ENCODE peak calls at places on chromosomes 16 and 17, in seven cellular contexts. S is mesendoderm, M is NT2/D1, K is endothelial cell of umbilical vein, P is neuronal stem cell, R is H9, O is neural progenitor cell. X is an unnamed sample.

GRCh38 chr17:7307686-7308624 is 527 bp downstream of the EIF5A start:
- DNase-seq in K (no peak), P (no peak), O (peak; percentile 55), M (no peak), R (peak; percentile 68), S (peak; percentile 56), X (peak; percentile 68)

GRCh38 chr17:17798573-17799255 is 38.1 kb downstream of the SREBF1 start:
- DNase-seq in S (no peak), K (no peak), R (no peak), P (no peak), M (no peak), O (no peak), X (no peak)

GRCh38 chr16:11665071-11665491 is 3.2 kb upstream of the SNN start:
- DNase-seq in P (no peak), R (peak; percentile 67), M (peak; percentile 46), S (no peak), K (no peak), O (peak; percentile 55), X (no peak)

GRCh38 chr16:56950455-56950854 is 11.3 kb upstream of the CETP start:
- DNase-seq in K (no peak), S (no peak), M (no peak), P (no peak), O (no peak), R (no peak), X (no peak)

GRCh38 chr16:83403751-83404150 is 404.0 kb upstream of the HSBP1 start:
- DNase-seq in M (no peak), R (no peak), K (no peak), S (no peak), O (no peak), P (no peak), X (peak; percentile 28)

GRCh38 chr17:7436556-7437368 is 1.5 kb downstream of the TMEM102 start:
- DNase-seq in S (peak; percentile 95), K (peak; percentile 81), P (peak; percentile 83), O (peak; percentile 96), R (peak; percentile 94), M (peak; percentile 63), X (peak; percentile 91)

GRCh38 chr17:41049110-41049509 is 2.0 kb upstream of the KRTAP2-1 start:
- DNase-seq in M (no peak), K (no peak), S (no peak), O (no peak), R (no peak), P (no peak), X (peak; percentile 68)

GRCh38 chr17:4950075-4950756 is 703 bp upstream of the ENO3 start:
- DNase-seq in S (peak; percentile 71), R (peak; percentile 78), O (peak; percentile 72), K (peak; percentile 38), P (no peak), M (no peak), X (no peak)

GRCh38 chr16:8797364-8798173 is at the start of the genes PMM2 and TMEM186:
- DNase-seq in P (peak; percentile 91), O (peak; percentile 97), K (peak; percentile 98), S (peak; percentile 98), M (peak; percentile 95), R (peak; percentile 97), X (peak; percentile 98)

GRCh38 chr16:30183961-30184429 is 593 bp downstream of the CORO1A start:
- DNase-seq in K (no peak), M (no peak), P (no peak), S (no peak), R (no peak), O (no peak), X (no peak)

DNA sequence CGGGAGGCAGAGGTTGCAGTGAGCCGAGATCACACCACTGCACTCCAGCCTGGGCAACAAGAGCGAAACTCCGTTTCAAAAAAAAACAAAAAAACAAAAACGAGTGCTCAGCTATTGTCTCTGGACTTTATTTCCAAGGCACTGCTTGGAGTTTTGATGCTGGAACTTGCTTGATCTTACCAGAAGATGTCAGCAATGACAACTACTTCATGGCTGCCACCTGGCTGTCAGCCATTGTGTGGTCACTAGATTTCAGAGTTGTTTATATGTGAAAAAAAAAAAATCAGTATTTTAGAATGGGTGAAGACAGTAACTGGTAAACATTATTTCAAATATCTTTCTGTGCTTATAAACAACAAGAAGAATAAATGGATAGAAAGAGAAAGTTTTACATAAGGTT is 26.3 kb upstream of the OR4D1 start:
- DNase-seq in P (no peak), M (peak; percentile 20), K (no peak), R (peak; percentile 53), O (peak; percentile 54), S (peak; percentile 75), X (peak; percentile 14)
- H3K9ac ChIP-seq in P (no peak overlapping the region), M (no peak overlapping the region), K (no peak overlapping the region), R (no peak overlapping the region), O (no peak overlapping the region), S (no peak overlapping the region), X (no peak overlapping the region)

GRCh38 chr16:85173981-85174751 is 61.9 kb upstream of the CIBAR2 start:
- DNase-seq in P (no peak), O (peak; percentile 51), M (no peak), K (peak; percentile 72), S (peak; percentile 85), R (no peak), X (peak; percentile 86)
- H3K9ac ChIP-seq in P (no peak overlapping the region), O (no peak overlapping the region), M (peak overlapping the region; percentile 53), K (peak overlapping the region; percentile 73), S (peak overlapping the region; percentile 43), R (no peak overlapping the region), X (peak overlapping the region; percentile 84)

GRCh38 chr16:77398495-77398894 is 36.3 kb downstream of the ADAMTS18 start:
- DNase-seq in O (no peak), K (no peak), R (no peak), S (no peak), M (no peak), P (no peak), X (no peak)
- H3K9ac ChIP-seq in O (no peak overlapping the region), K (no peak overlapping the region), R (no peak overlapping the region), S (no peak overlapping the region), M (no peak overlapping the region), P (no peak overlapping the region), X (no peak overlapping the region)

GRCh38 chr17:58614854-58615409 is 76.9 kb downstream of the TEX14 start:
- DNase-seq in S (peak; percentile 39), R (peak; percentile 48), P (no peak), O (no peak), K (no peak), M (no peak), X (no peak)
- H3K9ac ChIP-seq in S (no peak overlapping the region), R (no peak overlapping the region), P (no peak overlapping the region), O (no peak overlapping the region), K (no peak overlapping the region), M (no peak overlapping the region), X (no peak overlapping the region)

GRCh38 chr17:57862410-57862989 is 12.7 kb upstream of the MRPS23 start:
- DNase-seq in K (no peak), P (no peak), M (no peak), O (no peak), R (peak; percentile 61), S (no peak), X (no peak)
- H3K9ac ChIP-seq in K (no peak overlapping the region), P (no peak overlapping the region), M (peak overlapping the region; percentile 70), O (no peak overlapping the region), R (no peak overlapping the region), S (peak overlapping the region; percentile 56), X (peak overlapping the region; percentile 59)

GRCh38 chr17:54277868-54278267 is 455.1 kb downstream of the KIF2B start:
- DNase-seq in M (no peak), P (no peak), K (no peak), R (no peak), O (no peak), S (no peak), X (no peak)

GRCh38 chr17:54282886-54283285 is 460.2 kb downstream of the KIF2B start:
- DNase-seq in R (no peak), M (no peak), K (no peak), S (no peak), P (no peak), O (no peak), X (no peak)

GRCh38 chr17:54280741-54281140 is 458.0 kb downstream of the KIF2B start:
- DNase-seq in O (no peak), S (no peak), R (no peak), P (no peak), K (no peak), M (no peak), X (no peak)
- H3K9ac ChIP-seq in O (no peak overlapping the region), S (no peak overlapping the region), R (no peak overlapping the region), P (no peak overlapping the region), K (no peak overlapping the region), M (no peak overlapping the region), X (no peak overlapping the region)

GRCh38 chr16:53073053-53073452 is 18.3 kb downstream of the CHD9 start:
- DNase-seq in M (no peak), O (no peak), S (no peak), K (no peak), R (no peak), P (no peak), X (no peak)
- H3K9ac ChIP-seq in M (no peak overlapping the region), O (no peak overlapping the region), S (no peak overlapping the region), K (no peak overlapping the region), R (no peak overlapping the region), P (no peak overlapping the region), X (no peak overlapping the region)

DNA sequence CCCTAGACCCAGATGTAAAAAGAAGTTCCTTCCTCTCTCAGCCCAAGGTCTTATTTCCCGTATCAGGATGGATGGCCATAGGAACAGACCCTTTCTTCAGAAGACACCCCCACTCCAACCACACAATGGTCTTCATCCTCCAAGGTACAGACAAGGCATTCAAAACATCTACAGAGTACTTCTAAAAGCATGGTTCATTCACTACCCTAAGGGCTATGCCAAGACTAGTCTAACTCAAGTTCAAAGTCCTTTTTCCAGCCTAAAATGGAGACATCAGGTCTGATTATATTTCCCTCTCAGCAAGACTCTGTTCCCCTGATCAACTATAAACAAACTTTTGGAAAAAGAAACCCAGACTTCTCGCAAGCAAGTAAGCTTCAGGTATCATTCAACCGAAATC is 388.9 kb downstream of the NPIPA8 start:
- DNase-seq in R (no peak), M (no peak), S (no peak), O (no peak), K (no peak), P (no peak), X (no peak)
- H3K9ac ChIP-seq in R (no peak overlapping the region), M (no peak overlapping the region), S (no peak overlapping the region), O (no peak overlapping the region), K (no peak overlapping the region), P (no peak overlapping the region), X (no peak overlapping the region)

GRCh38 chr16:49016461-49016860 is 265.2 kb downstream of the CBLN1 start:
- DNase-seq in P (no peak), M (no peak), K (no peak), O (no peak), R (no peak), S (no peak), X (no peak)
- H3K9ac ChIP-seq in P (no peak overlapping the region), M (no peak overlapping the region), K (no peak overlapping the region), O (no peak overlapping the region), R (no peak overlapping the region), S (no peak overlapping the region), X (no peak overlapping the region)